ENCODE peak calls at places on chromosomes 11 and 22, in ten cellular contexts. A, J, T, F, H, L, G, Y, K and M are unnamed samples.
A peak's percentile ranks its signal among the peaks of the same experiment; 100 is the strongest.

GRCh38 chr11:118705796-118706545 is 26.5 kb upstream of the TREH start:
- DNase-seq in A (no peak), J (no peak), T (no peak), F (no peak), H (no peak), L (no peak), G (no peak), Y (no peak), K (no peak), M (no peak)

GRCh38 chr11:110778351-110778750 is 66.1 kb upstream of the ARHGAP20 start:
- DNase-seq in A (no peak), J (no peak), T (no peak), F (no peak), H (no peak), L (no peak), G (no peak), Y (no peak), K (peak; percentile 33), M (no peak)

GRCh38 chr11:113114452-113115027 is 153.3 kb downstream of the NCAM1 start:
- DNase-seq in A (peak; percentile 63), J (peak; percentile 74), T (no peak), F (peak; percentile 31), H (no peak), L (peak; percentile 52), G (peak; percentile 77), Y (peak; percentile 35), K (peak; percentile 61), M (peak; percentile 48)

GRCh38 chr11:19557720-19558140 is 154.9 kb upstream of the NAV2 start:
- DNase-seq in A (peak; percentile 82), J (peak; percentile 61), T (peak; percentile 55), F (peak; percentile 68), H (no peak), L (peak; percentile 77), G (peak; percentile 90), Y (peak; percentile 81), K (peak; percentile 75), M (peak; percentile 65)

GRCh38 chr22:29512031-29512430 is 32.0 kb downstream of the NEFH start:
- DNase-seq in A (no peak), J (no peak), T (no peak), F (no peak), H (no peak), L (no peak), G (no peak), Y (no peak), K (no peak), M (no peak)

GRCh38 chr22:40533712-40534378 is 102.7 kb downstream of the MRTFA start:
- DNase-seq in A (no peak), J (peak; percentile 82), T (peak; percentile 47), F (peak; percentile 69), H (no peak), L (no peak), G (no peak), Y (no peak), K (peak; percentile 47), M (no peak)

GRCh38 chr11:45652781-45653180 is 12.6 kb downstream of the CHST1 start:
- DNase-seq in A (no peak), J (no peak), T (no peak), F (no peak), H (no peak), L (no peak), G (no peak), Y (no peak), K (peak; percentile 75), M (no peak)

GRCh38 chr22:35476341-35476740 is 64.3 kb upstream of the RASD2 start:
- DNase-seq in A (no peak), J (no peak), T (no peak), F (peak; percentile 21), H (peak; percentile 37), L (no peak), G (no peak), Y (no peak), K (no peak), M (no peak)

GRCh38 chr11:12001152-12001551 is 7.3 kb downstream of the DKK3 start:
- DNase-seq in A (no peak), J (no peak), T (no peak), F (no peak), H (no peak), L (no peak), G (no peak), Y (no peak), K (no peak), M (no peak)

GRCh38 chr11:102410382-102410784 is 42.2 kb downstream of the TMEM123 start:
- DNase-seq in A (no peak), J (no peak), T (no peak), F (peak; percentile 21), H (no peak), L (no peak), G (no peak), Y (no peak), K (peak; percentile 47), M (no peak)

GRCh38 chr11:63907808-63908530 is 9.0 kb downstream of the RCOR2 start:
- DNase-seq in A (no peak), J (no peak), T (no peak), F (no peak), H (no peak), L (no peak), G (no peak), Y (no peak), K (no peak), M (no peak)

GRCh38 chr11:116733386-116733755 is 39.4 kb downstream of the BUD13 start:
- DNase-seq in A (no peak), J (no peak), T (no peak), F (no peak), H (no peak), L (no peak), G (no peak), Y (no peak), K (no peak), M (no peak)

GRCh38 chr11:15695096-15695721 is 580.5 kb downstream of the INSC start:
- DNase-seq in A (no peak), J (no peak), T (no peak), F (no peak), H (no peak), L (no peak), G (no peak), Y (no peak), K (no peak), M (no peak)

GRCh38 chr11:15697437-15698236 is 582.9 kb downstream of the INSC start:
- DNase-seq in A (no peak), J (no peak), T (no peak), F (no peak), H (no peak), L (no peak), G (no peak), Y (no peak), K (no peak), M (no peak)

GRCh38 chr11:15698855-15699254 is 584.1 kb downstream of the INSC start:
- DNase-seq in A (no peak), J (no peak), T (no peak), F (no peak), H (no peak), L (no peak), G (no peak), Y (no peak), K (no peak), M (no peak)

GRCh38 chr11:15692739-15693138 is 578.0 kb downstream of the INSC start:
- DNase-seq in A (no peak), J (peak; percentile 2), T (no peak), F (peak; percentile 62), H (no peak), L (no peak), G (no peak), Y (no peak), K (no peak), M (no peak)

DNA sequence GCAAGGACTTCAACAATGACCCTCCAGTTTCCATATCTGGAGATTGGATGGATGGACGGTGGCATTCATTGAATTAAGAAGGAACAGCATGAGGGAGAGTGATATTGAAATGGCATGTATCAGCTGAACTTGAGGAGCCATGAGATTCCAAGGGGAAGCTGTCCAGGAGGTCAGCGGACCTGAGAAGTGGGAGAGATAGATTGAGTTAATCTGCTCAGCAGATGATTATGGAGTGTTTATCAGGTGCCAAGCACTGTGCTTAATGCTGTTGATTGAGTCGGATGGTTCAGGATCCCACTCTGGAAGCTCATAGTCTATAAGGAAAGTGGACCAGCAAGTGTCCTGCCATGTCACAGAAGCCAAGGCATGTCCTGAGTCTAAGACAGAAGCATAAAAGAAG is 581.3 kb downstream of the INSC start:
- DNase-seq in A (no peak), J (no peak), T (no peak), F (no peak), H (no peak), L (no peak), G (no peak), Y (no peak), K (no peak), M (no peak)
- TF ChIP-seq CTCF in A (no peak), J (no peak), T (no peak), F (no peak), H (no peak), L (no peak), G (no peak), Y (no peak), K (no peak), M (no peak)

DNA sequence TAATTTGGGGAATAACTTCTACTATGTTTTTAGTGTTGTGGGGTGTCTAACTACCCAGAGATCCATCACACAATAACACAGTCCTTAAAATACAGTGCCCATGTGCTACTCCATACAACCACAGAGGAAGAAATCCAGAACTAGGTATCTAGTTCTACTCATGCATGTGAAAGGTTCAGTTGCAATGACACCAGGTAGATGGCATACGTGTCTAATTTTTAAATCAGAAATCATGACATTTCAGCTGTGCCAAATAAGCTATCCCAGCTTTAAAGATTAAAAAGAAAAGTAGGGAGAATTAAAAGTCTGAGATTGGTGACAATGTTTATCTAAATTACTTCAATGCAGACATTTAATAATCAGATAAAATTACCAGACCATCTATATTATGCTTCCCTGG is 122.2 kb downstream of the CD44 start:
- DNase-seq in A (no peak), J (no peak), T (no peak), F (no peak), H (no peak), L (no peak), G (no peak), Y (no peak), K (no peak), M (no peak)
- TF ChIP-seq CTCF in A (peak; percentile 42), J (no peak), T (no peak), F (no peak), H (no peak), L (no peak), G (no peak), Y (no peak), K (no peak), M (no peak)

GRCh38 chr11:127471662-127472061 is 471.1 kb upstream of the KIRREL3 start:
- DNase-seq in A (no peak), J (peak; percentile 9), T (no peak), F (no peak), H (no peak), L (no peak), G (no peak), Y (no peak), K (no peak), M (no peak)
- TF ChIP-seq CTCF in A (no peak), J (peak; percentile 47), T (no peak), F (no peak), H (no peak), L (no peak), G (no peak), Y (peak; percentile 16), K (no peak), M (no peak)

DNA sequence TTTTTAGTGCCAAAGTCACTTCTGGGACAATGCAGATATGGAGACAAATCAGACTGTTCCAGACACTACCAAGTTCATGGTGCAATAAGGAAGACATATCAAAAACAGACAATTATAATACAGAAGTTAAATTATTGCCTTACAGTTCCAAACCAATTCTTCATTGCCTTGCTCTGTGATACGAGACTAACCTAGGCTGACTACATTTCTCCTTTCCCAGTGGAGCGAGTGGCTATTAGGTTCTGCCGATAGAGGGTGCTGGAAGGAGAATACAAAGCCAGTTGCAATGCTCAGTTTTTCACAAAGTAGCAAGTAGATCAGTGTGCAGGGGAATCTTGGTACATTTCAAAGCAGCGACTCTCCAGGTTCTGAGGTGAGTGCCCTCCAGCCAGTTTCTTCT is 67.8 kb downstream of the FAM168A start:
- DNase-seq in A (no peak), J (no peak), T (no peak), F (no peak), H (no peak), L (no peak), G (no peak), Y (no peak), K (no peak), M (no peak)
- TF ChIP-seq CTCF in A (no peak), J (no peak), T (peak; percentile 26), F (peak; percentile 47), H (peak; percentile 29), L (no peak), G (no peak), Y (peak; percentile 35), K (peak; percentile 20), M (no peak)